ENCODE peak calls at places on chromosome 9, in nine cellular contexts. S is iPS-NIHi11; I is stimulated activated CD4-positive, alpha-beta T cell treated with anti-CD3 and anti-CD28 coated beads, Interleukin-12 subunit alpha, Interleukin-12 subunit beta, amount 100 ng/mL, for 4 hours; G is ACHN; P is CD4-positive, CD25-positive, alpha-beta regulatory T cell; E is stimulated activated CD8-positive, alpha-beta memory T cell treated with anti-CD3 and anti-CD28 coated beads, Interleukin-7, amount 100 ng/mL, for 24 hours; W is epithelial cell of esophagus; D is NCI-H460; U is activated naive CD8-positive, alpha-beta T cell treated with anti-CD3 and anti-CD28 coated beads for 36 hours. V is an unnamed sample.

GRCh38 chr9:26945591-26945990 is 1.5 kb downstream of the PLAA start:
- DNase-seq in S (no peak), I (no peak), G (no peak), P (no peak), E (no peak), W (no peak), D (no peak), U (no peak), V (no peak)

GRCh38 chr9:3977388-3977787 is 322.5 kb downstream of the GLIS3 start:
- DNase-seq in S (no peak), I (no peak), G (no peak), P (no peak), E (no peak), W (no peak), D (no peak), U (no peak), V (no peak)

GRCh38 chr9:127598839-127599549 is 13.1 kb upstream of the STXBP1 start:
- DNase-seq in S (no peak), I (no peak), G (no peak), P (no peak), E (no peak), W (no peak), D (no peak), U (no peak), V (no peak)

GRCh38 chr9:74025402-74025894 is 471.7 kb upstream of the RORB start:
- DNase-seq in S (no peak), I (no peak), G (peak; percentile 55), P (no peak), E (no peak), W (peak; percentile 51), D (no peak), U (no peak), V (peak; percentile 14)

GRCh38 chr9:19698960-19699359 is 89.9 kb downstream of the SLC24A2 start:
- DNase-seq in S (peak; percentile 17), I (no peak), G (no peak), P (no peak), E (no peak), W (no peak), D (no peak), U (no peak), V (no peak)

GRCh38 chr9:7273575-7273974 is 515.8 kb downstream of the KDM4C start:
- DNase-seq in S (peak; percentile 26), I (no peak), G (no peak), P (no peak), E (no peak), W (peak; percentile 8), D (no peak), U (no peak), V (peak; percentile 4)

GRCh38 chr9:96856363-96857286 is 2.3 kb upstream of the ZNF782 start:
- DNase-seq in S (peak; percentile 63), I (peak; percentile 66), G (peak; percentile 58), P (peak; percentile 68), E (peak; percentile 26), W (peak; percentile 77), D (peak; percentile 54), U (peak; percentile 60), V (no peak)

GRCh38 chr9:100690438-100690837 is 112.6 kb downstream of the CAVIN4 start:
- DNase-seq in S (no peak), I (no peak), G (no peak), P (no peak), E (no peak), W (no peak), D (no peak), U (no peak), V (peak; percentile 44)

GRCh38 chr9:35510745-35511428 is 21.0 kb downstream of the RUSC2 start:
- DNase-seq in S (peak; percentile 24), I (no peak), G (peak; percentile 89), P (no peak), E (no peak), W (peak; percentile 61), D (no peak), U (no peak), V (no peak)

GRCh38 chr9:13728121-13728520 is 448.6 kb upstream of the MPDZ start:
- DNase-seq in S (no peak), I (no peak), G (no peak), P (no peak), E (no peak), W (no peak), D (no peak), U (no peak), V (no peak)

GRCh38 chr9:94002316-94003140 is 47.4 kb upstream of the BARX1 start:
- DNase-seq in S (peak; percentile 74), I (no peak), G (peak; percentile 52), P (peak; percentile 13), E (no peak), W (peak; percentile 64), D (peak; percentile 66), U (peak; percentile 10), V (peak; percentile 15)

GRCh38 chr9:114037961-114038723 is 40.0 kb downstream of the AMBP start:
- DNase-seq in S (peak; percentile 72), I (no peak), G (peak; percentile 51), P (no peak), E (no peak), W (no peak), D (no peak), U (no peak), V (no peak)

V was measured in HuH-7.5.